ENCODE peak calls at places on chromosomes 13 and 19, in seven cellular contexts. One of them, this sample, is unnamed.
A peak's percentile ranks its signal among the peaks of the same experiment; 100 is the strongest.

GRCh38 chr13:28301839-28302238 is 163.5 kb downstream of the PAN3 start:
- DNase-seq in left colon: no peak
- DNase-seq in stromal cell of bone marrow: no peak
- DNase-seq in activated naive CD4-positive, alpha-beta T cell treated with anti-CD3 and anti-CD28 coated beads, Interleukin-2, amount 50 U/mL, for 72 hours: no peak
- DNase-seq in amygdala: no peak
- DNase-seq in activated T-helper 2 cell treated with anti-CD3 and anti-CD28 coated beads, Interferon-gamma antibody, Interleukin-2, Interleukin-4, amounts not matched to agents 10 μg/mL and 5 μg/mL and 100 μg/mL, durations not matched to agents 14 hours and 24 hours and 36 hours: no peak
- DNase-seq in nucleus accumbens: no peak
- DNase-seq in this sample: no peak

GRCh38 chr13:28819748-28820098 is 416 bp upstream of the MTUS2 start:
- DNase-seq in left colon: no peak
- DNase-seq in stromal cell of bone marrow: peak; percentile 9
- DNase-seq in activated naive CD4-positive, alpha-beta T cell treated with anti-CD3 and anti-CD28 coated beads, Interleukin-2, amount 50 U/mL, for 72 hours: no peak
- DNase-seq in amygdala: peak; percentile 29
- DNase-seq in activated T-helper 2 cell treated with anti-CD3 and anti-CD28 coated beads, Interferon-gamma antibody, Interleukin-2, Interleukin-4, amounts not matched to agents 10 μg/mL and 5 μg/mL and 100 μg/mL, durations not matched to agents 14 hours and 24 hours and 36 hours: peak; percentile 34
- DNase-seq in nucleus accumbens: no peak
- DNase-seq in this sample: peak; percentile 80

GRCh38 chr19:49400034-49400433 is 12.0 kb downstream of the KASH5 start:
- DNase-seq in left colon: no peak
- DNase-seq in stromal cell of bone marrow: no peak
- DNase-seq in activated naive CD4-positive, alpha-beta T cell treated with anti-CD3 and anti-CD28 coated beads, Interleukin-2, amount 50 U/mL, for 72 hours: no peak
- DNase-seq in amygdala: no peak
- DNase-seq in activated T-helper 2 cell treated with anti-CD3 and anti-CD28 coated beads, Interferon-gamma antibody, Interleukin-2, Interleukin-4, amounts not matched to agents 10 μg/mL and 5 μg/mL and 100 μg/mL, durations not matched to agents 14 hours and 24 hours and 36 hours: no peak
- DNase-seq in nucleus accumbens: no peak
- DNase-seq in this sample: no peak

GRCh38 chr19:3057275-3057714 is 5.0 kb downstream of the TLE5 start:
- DNase-seq in left colon: peak; percentile 77
- DNase-seq in stromal cell of bone marrow: no peak
- DNase-seq in activated naive CD4-positive, alpha-beta T cell treated with anti-CD3 and anti-CD28 coated beads, Interleukin-2, amount 50 U/mL, for 72 hours: no peak
- DNase-seq in amygdala: peak; percentile 78
- DNase-seq in activated T-helper 2 cell treated with anti-CD3 and anti-CD28 coated beads, Interferon-gamma antibody, Interleukin-2, Interleukin-4, amounts not matched to agents 10 μg/mL and 5 μg/mL and 100 μg/mL, durations not matched to agents 14 hours and 24 hours and 36 hours: no peak
- DNase-seq in nucleus accumbens: peak; percentile 63
- DNase-seq in this sample: peak; percentile 98

GRCh38 chr19:48513289-48514122 is 1.9 kb upstream of the LMTK3 start:
- DNase-seq in left colon: peak; percentile 67
- DNase-seq in stromal cell of bone marrow: peak; percentile 27
- DNase-seq in activated naive CD4-positive, alpha-beta T cell treated with anti-CD3 and anti-CD28 coated beads, Interleukin-2, amount 50 U/mL, for 72 hours: peak; percentile 60
- DNase-seq in amygdala: peak; percentile 82
- DNase-seq in activated T-helper 2 cell treated with anti-CD3 and anti-CD28 coated beads, Interferon-gamma antibody, Interleukin-2, Interleukin-4, amounts not matched to agents 10 μg/mL and 5 μg/mL and 100 μg/mL, durations not matched to agents 14 hours and 24 hours and 36 hours: peak; percentile 66
- DNase-seq in nucleus accumbens: peak; percentile 70
- DNase-seq in this sample: peak; percentile 86

GRCh38 chr13:98927954-98928927 is 49.6 kb downstream of the DOCK9 start:
- DNase-seq in left colon: no peak
- DNase-seq in stromal cell of bone marrow: peak; percentile 92
- DNase-seq in activated naive CD4-positive, alpha-beta T cell treated with anti-CD3 and anti-CD28 coated beads, Interleukin-2, amount 50 U/mL, for 72 hours: no peak
- DNase-seq in amygdala: no peak
- DNase-seq in activated T-helper 2 cell treated with anti-CD3 and anti-CD28 coated beads, Interferon-gamma antibody, Interleukin-2, Interleukin-4, amounts not matched to agents 10 μg/mL and 5 μg/mL and 100 μg/mL, durations not matched to agents 14 hours and 24 hours and 36 hours: no peak
- DNase-seq in nucleus accumbens: no peak
- DNase-seq in this sample: no peak

GRCh38 chr13:94993608-94994007 is 281.3 kb upstream of the SOX21 start:
- DNase-seq in left colon: no peak
- DNase-seq in stromal cell of bone marrow: no peak
- DNase-seq in activated naive CD4-positive, alpha-beta T cell treated with anti-CD3 and anti-CD28 coated beads, Interleukin-2, amount 50 U/mL, for 72 hours: no peak
- DNase-seq in amygdala: no peak
- DNase-seq in activated T-helper 2 cell treated with anti-CD3 and anti-CD28 coated beads, Interferon-gamma antibody, Interleukin-2, Interleukin-4, amounts not matched to agents 10 μg/mL and 5 μg/mL and 100 μg/mL, durations not matched to agents 14 hours and 24 hours and 36 hours: no peak
- DNase-seq in nucleus accumbens: no peak
- DNase-seq in this sample: no peak

GRCh38 chr19:11142528-11143171 is 12.9 kb downstream of the SPC24 start:
- DNase-seq in left colon: peak; percentile 81
- DNase-seq in stromal cell of bone marrow: peak; percentile 85
- DNase-seq in activated naive CD4-positive, alpha-beta T cell treated with anti-CD3 and anti-CD28 coated beads, Interleukin-2, amount 50 U/mL, for 72 hours: no peak
- DNase-seq in amygdala: peak; percentile 57
- DNase-seq in activated T-helper 2 cell treated with anti-CD3 and anti-CD28 coated beads, Interferon-gamma antibody, Interleukin-2, Interleukin-4, amounts not matched to agents 10 μg/mL and 5 μg/mL and 100 μg/mL, durations not matched to agents 14 hours and 24 hours and 36 hours: no peak
- DNase-seq in nucleus accumbens: peak; percentile 53
- DNase-seq in this sample: no peak

GRCh38 chr13:110206170-110206569 is 100.8 kb downstream of the COL4A1 start:
- DNase-seq in left colon: no peak
- DNase-seq in stromal cell of bone marrow: no peak
- DNase-seq in activated naive CD4-positive, alpha-beta T cell treated with anti-CD3 and anti-CD28 coated beads, Interleukin-2, amount 50 U/mL, for 72 hours: no peak
- DNase-seq in amygdala: no peak
- DNase-seq in activated T-helper 2 cell treated with anti-CD3 and anti-CD28 coated beads, Interferon-gamma antibody, Interleukin-2, Interleukin-4, amounts not matched to agents 10 μg/mL and 5 μg/mL and 100 μg/mL, durations not matched to agents 14 hours and 24 hours and 36 hours: no peak
- DNase-seq in nucleus accumbens: no peak
- DNase-seq in this sample: no peak

GRCh38 chr19:51372649-51373504 is at the start of gene NKG7:
- DNase-seq in left colon: no peak
- DNase-seq in stromal cell of bone marrow: no peak
- DNase-seq in activated naive CD4-positive, alpha-beta T cell treated with anti-CD3 and anti-CD28 coated beads, Interleukin-2, amount 50 U/mL, for 72 hours: peak; percentile 85
- DNase-seq in amygdala: no peak
- DNase-seq in activated T-helper 2 cell treated with anti-CD3 and anti-CD28 coated beads, Interferon-gamma antibody, Interleukin-2, Interleukin-4, amounts not matched to agents 10 μg/mL and 5 μg/mL and 100 μg/mL, durations not matched to agents 14 hours and 24 hours and 36 hours: peak; percentile 72
- DNase-seq in nucleus accumbens: no peak
- DNase-seq in this sample: no peak

GRCh38 chr19:21604941-21605548 is 99.6 kb downstream of the ZNF429 start:
- DNase-seq in left colon: no peak
- DNase-seq in stromal cell of bone marrow: no peak
- DNase-seq in activated naive CD4-positive, alpha-beta T cell treated with anti-CD3 and anti-CD28 coated beads, Interleukin-2, amount 50 U/mL, for 72 hours: no peak
- DNase-seq in amygdala: no peak
- DNase-seq in activated T-helper 2 cell treated with anti-CD3 and anti-CD28 coated beads, Interferon-gamma antibody, Interleukin-2, Interleukin-4, amounts not matched to agents 10 μg/mL and 5 μg/mL and 100 μg/mL, durations not matched to agents 14 hours and 24 hours and 36 hours: no peak
- DNase-seq in nucleus accumbens: no peak
- DNase-seq in this sample: no peak

GRCh38 chr13:78022164-78022877 is 103.7 kb upstream of the EDNRB start:
- DNase-seq in left colon: peak; percentile 23
- DNase-seq in stromal cell of bone marrow: peak; percentile 2
- DNase-seq in activated naive CD4-positive, alpha-beta T cell treated with anti-CD3 and anti-CD28 coated beads, Interleukin-2, amount 50 U/mL, for 72 hours: peak; percentile 55
- DNase-seq in amygdala: no peak
- DNase-seq in activated T-helper 2 cell treated with anti-CD3 and anti-CD28 coated beads, Interferon-gamma antibody, Interleukin-2, Interleukin-4, amounts not matched to agents 10 μg/mL and 5 μg/mL and 100 μg/mL, durations not matched to agents 14 hours and 24 hours and 36 hours: peak; percentile 32
- DNase-seq in nucleus accumbens: no peak
- DNase-seq in this sample: no peak

This sample was measured in dorsolateral prefrontal cortex.